ENCODE peak calls at places on chromosome 17, in eight cellular contexts. P is T-cell, D is stomach, T is GM23338, B is DMS53, I is upper lobe of right lung, R is H54, C is HTR-8/SVneo. G is an unnamed sample.

GRCh38 chr17:48011405-48012150 is 26.0 kb downstream of the COPZ2 start:
- DNase-seq in D (peak; percentile 32), R (peak; percentile 72), B (peak; percentile 88), C (peak; percentile 80), P (peak; percentile 47), I (no peak), T (peak; percentile 80), G (peak; percentile 51)

GRCh38 chr17:17180141-17180603 is 26.0 kb downstream of the PLD6 start:
- DNase-seq in C (no peak), I (no peak), R (no peak), P (peak; percentile 29), D (no peak), T (no peak), B (no peak), G (no peak)

GRCh38 chr17:65057520-65058075 is 1.1 kb upstream of the GNA13 start:
- DNase-seq in R (no peak), D (peak; percentile 25), P (no peak), I (no peak), C (no peak), B (peak; percentile 31), T (no peak), G (no peak)

GRCh38 chr17:49557204-49558024 is 18.3 kb upstream of the NXPH3 start:
- DNase-seq in R (no peak), C (peak; percentile 74), T (peak; percentile 92), I (no peak), B (peak; percentile 83), D (peak; percentile 51), P (peak; percentile 32), G (no peak)

GRCh38 chr17:41578538-41578937 is 6.7 kb upstream of the KRT9 start:
- DNase-seq in T (no peak), P (no peak), R (no peak), I (no peak), D (no peak), B (no peak), C (no peak), G (no peak)

GRCh38 chr17:74523308-74523707 is 8.0 kb downstream of the CD300LB start:
- DNase-seq in P (no peak), B (no peak), I (no peak), D (no peak), T (no peak), R (no peak), C (no peak), G (no peak)

GRCh38 chr17:57899822-57900221 is 50.0 kb upstream of the MRPS23 start:
- DNase-seq in T (no peak), R (no peak), D (peak; percentile 83), B (peak; percentile 79), I (peak; percentile 81), C (no peak), P (no peak), G (no peak)

GRCh38 chr17:42472709-42473521 is 14.2 kb downstream of the ATP6V0A1 start:
- DNase-seq in C (no peak), P (no peak), T (no peak), I (no peak), D (no peak), R (no peak), B (no peak), G (no peak)

GRCh38 chr17:63039899-63040602 is 74.0 kb downstream of the TANC2 start:
- DNase-seq in C (peak; percentile 22), R (peak; percentile 13), P (no peak), I (no peak), T (no peak), B (peak; percentile 7), D (no peak), G (no peak)

GRCh38 chr17:42290577-42290976 is 2.3 kb downstream of the STAT5A start:
- DNase-seq in B (no peak), R (no peak), D (no peak), I (peak; percentile 12), P (no peak), T (no peak), C (no peak), G (no peak)

GRCh38 chr17:52681486-52681885 is 523.0 kb upstream of the CA10 start:
- DNase-seq in D (no peak), C (no peak), P (no peak), B (peak; percentile 88), T (peak; percentile 2), I (no peak), R (no peak), G (no peak)

GRCh38 chr17:77200711-77201110 is 59.9 kb downstream of the SEC14L1 start:
- DNase-seq in P (no peak), R (no peak), T (no peak), D (no peak), C (no peak), B (no peak), I (no peak), G (no peak)